ENCODE peak calls at places on chromosome 10, in nine cellular contexts. A, Z, X, T, W, J, R, K and B are unnamed samples.

GRCh38 chr10:60714242-60714641 is 64.0 kb upstream of the CDK1 start:
- DNase-seq in T (no peak), A (no peak), R (no peak), K (no peak), J (no peak), X (no peak), W (no peak), Z (no peak), B (no peak)

GRCh38 chr10:92552310-92552709 is 21.6 kb downstream of the IDE start:
- DNase-seq in X (no peak), J (no peak), K (no peak), W (no peak), Z (no peak), R (no peak), A (no peak), T (no peak), B (no peak)

GRCh38 chr10:34434119-34434594 is 380.9 kb downstream of the PARD3 start:
- DNase-seq in X (no peak), W (no peak), A (peak; percentile 78), T (no peak), R (no peak), J (no peak), K (no peak), Z (no peak), B (no peak)

GRCh38 chr10:72171175-72171630 is 44.6 kb upstream of the ANAPC16 start:
- DNase-seq in A (peak; percentile 68), K (no peak), T (no peak), R (peak; percentile 82), Z (no peak), X (no peak), J (peak; percentile 66), W (peak; percentile 59), B (no peak)

GRCh38 chr10:103648231-103648950 is 154.9 kb downstream of the NEURL1 start:
- DNase-seq in T (no peak), R (no peak), X (no peak), J (no peak), Z (no peak), W (no peak), A (no peak), K (no peak), B (no peak)

GRCh38 chr10:62048919-62049636 is 147.6 kb downstream of the ARID5B start:
- DNase-seq in A (peak; percentile 99), Z (peak; percentile 91), X (peak; percentile 94), J (peak; percentile 79), T (peak; percentile 86), R (peak; percentile 90), W (peak; percentile 65), K (peak; percentile 25), B (peak; percentile 85)

GRCh38 chr10:21292763-21293517 is 232.5 kb downstream of the SKIDA1 start:
- DNase-seq in R (peak; percentile 48), Z (peak; percentile 56), A (peak; percentile 98), T (peak; percentile 76), J (peak; percentile 13), X (peak; percentile 84), W (peak; percentile 88), K (no peak), B (peak; percentile 67)

GRCh38 chr10:85658518-85658917 is 708.1 kb downstream of the GRID1 start:
- DNase-seq in T (no peak), Z (no peak), K (no peak), W (no peak), X (no peak), J (no peak), R (no peak), A (no peak), B (no peak)

GRCh38 chr10:126397640-126398382 is 9.5 kb upstream of the ADAM12 start:
- DNase-seq in T (no peak), R (no peak), K (no peak), Z (no peak), W (no peak), J (no peak), A (peak; percentile 98), X (no peak), B (no peak)

GRCh38 chr10:123970927-123971286 is 79.3 kb upstream of the CPXM2 start:
- DNase-seq in A (no peak), R (no peak), X (no peak), W (no peak), J (no peak), Z (no peak), T (no peak), K (no peak), B (no peak)

GRCh38 chr10:58439632-58440364 is 54.6 kb downstream of the TFAM start:
- DNase-seq in A (no peak), W (no peak), X (no peak), K (no peak), T (no peak), J (no peak), R (no peak), Z (no peak), B (no peak)
- TF ChIP-seq CTCF in A (no peak), W (no peak), X (no peak), K (no peak), T (no peak), J (no peak), R (no peak), Z (no peak), B (no peak)

GRCh38 chr10:2701802-2702201 is 365.5 kb upstream of the PFKP start:
- DNase-seq in T (no peak), K (no peak), R (no peak), A (no peak), W (no peak), J (no peak), Z (no peak), X (no peak), B (no peak)
- TF ChIP-seq POLR2A in T (no peak), K (no peak), R (no peak), A (no peak), W (no peak), J (no peak), Z (no peak), X (no peak), B (no peak)

GRCh38 chr10:58048936-58049335 is 218.8 kb downstream of the IPMK start:
- DNase-seq in R (no peak), K (no peak), X (no peak), A (no peak), Z (no peak), T (no peak), W (no peak), J (no peak), B (no peak)
- H3K36me3 ChIP-seq in R (no peaks in the 10 kb centered on the region), K (no peaks in the 10 kb centered on the region), X (no peaks in the 10 kb centered on the region), A (no peaks in the 10 kb centered on the region), Z (no peaks in the 10 kb centered on the region), T (no peaks in the 10 kb centered on the region), W (no peaks in the 10 kb centered on the region), J (no peaks in the 10 kb centered on the region), B (no peaks in the 10 kb centered on the region)

GRCh38 chr10:43390791-43391190 is 18.2 kb downstream of the HNRNPF start:
- DNase-seq in T (no peak), Z (no peak), X (peak; percentile 49), R (no peak), J (no peak), W (no peak), K (no peak), A (peak; percentile 49), B (no peak)
- TF ChIP-seq CTCF in T (peak; percentile 56), Z (no peak), X (peak; percentile 47), R (peak; percentile 38), J (peak; percentile 57), W (peak; percentile 26), K (no peak), A (peak; percentile 60), B (no peak)

DNA sequence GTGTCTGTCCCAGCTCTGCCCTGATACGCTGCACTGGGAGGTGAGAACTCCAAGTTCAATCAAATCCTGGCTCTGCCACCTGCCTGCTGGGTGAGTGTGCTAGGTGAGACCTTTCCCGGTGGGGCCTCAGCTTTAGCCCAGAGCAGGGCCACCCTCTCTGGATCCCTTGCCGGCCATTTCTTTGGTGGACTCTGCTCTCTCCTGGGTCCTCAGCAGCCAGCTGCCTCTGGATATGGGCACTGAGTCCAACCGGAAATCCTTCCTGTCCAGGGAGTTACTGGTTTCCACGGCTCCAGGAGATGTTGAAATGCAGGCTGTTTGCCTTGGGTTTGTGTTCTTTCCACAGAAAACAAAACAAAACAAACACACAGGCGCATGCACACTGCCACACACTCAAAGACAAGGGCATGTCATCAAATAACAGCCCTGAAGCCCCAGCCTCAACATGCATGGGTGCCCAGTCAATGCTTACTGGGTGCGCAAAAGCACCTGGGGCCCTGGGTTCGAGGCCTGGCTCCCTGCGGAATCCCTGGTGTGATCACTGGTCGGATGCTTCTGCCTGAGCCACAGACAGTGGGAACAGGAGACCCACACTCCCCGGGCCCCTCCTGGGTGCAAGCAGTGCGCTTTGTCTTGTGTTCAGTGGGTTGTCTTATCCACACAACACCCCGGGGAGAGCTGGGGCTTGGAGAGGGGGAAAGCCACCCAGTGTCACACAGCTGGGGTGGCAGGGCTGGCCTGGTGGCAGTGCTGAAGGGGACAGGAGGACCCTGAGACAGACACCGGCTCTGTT is 33.1 kb downstream of the PPIF start:
- DNase-seq in X (peak; percentile 80), Z (peak; percentile 47), K (no peak), W (peak; percentile 69), A (peak; percentile 44), J (peak; percentile 40), T (peak; percentile 63), R (peak; percentile 54), B (no peak)
- TF ChIP-seq POLR2A in X (no peak), Z (no peak), K (no peak), W (no peak), A (no peak), J (no peak), T (no peak), R (no peak), B (no peak)

GRCh38 chr10:12243860-12244620 is 48.1 kb downstream of the CDC123 start:
- DNase-seq in Z (no peak), R (peak; percentile 84), A (no peak), X (no peak), T (no peak), J (no peak), K (no peak), W (no peak), B (peak; percentile 27)

GRCh38 chr10:12237265-12238220 is 41.6 kb downstream of the CDC123 start:
- DNase-seq in X (no peak), W (no peak), A (no peak), T (no peak), R (no peak), Z (no peak), K (no peak), J (no peak), B (no peak)

GRCh38 chr10:12238821-12239220 is 42.8 kb downstream of the CDC123 start:
- DNase-seq in R (no peak), W (no peak), A (no peak), T (no peak), Z (no peak), X (no peak), K (no peak), J (no peak), B (no peak)

GRCh38 chr10:12241810-12242529 is 46.0 kb downstream of the CDC123 start:
- DNase-seq in T (no peak), K (no peak), R (peak; percentile 48), W (no peak), A (peak; percentile 53), J (no peak), X (no peak), Z (no peak), B (peak; percentile 82)
- H3K36me3 ChIP-seq in T (peaks cover 41% of the 10 kb centered on the region), K (peaks cover 21% of the 10 kb centered on the region), R (peaks cover 57% of the 10 kb centered on the region), W (peaks cover 33% of the 10 kb centered on the region), A (peaks cover 49% of the 10 kb centered on the region), J (no peaks in the 10 kb centered on the region), X (peaks cover 31% of the 10 kb centered on the region), Z (no peaks in the 10 kb centered on the region), B (no peaks in the 10 kb centered on the region)

GRCh38 chr10:69588358-69588757 is 15.1 kb upstream of the NEUROG3 start:
- DNase-seq in X (no peak), R (no peak), W (no peak), K (no peak), Z (no peak), T (no peak), A (no peak), J (no peak), B (no peak)
- TF ChIP-seq CTCF in X (no peak), R (no peak), W (no peak), K (no peak), Z (no peak), T (no peak), A (no peak), J (no peak), B (no peak)